ENCODE peak calls at places on chromosomes 11 and 22, in ten cellular contexts. E is dorsolateral prefrontal cortex, B is stomach, M is transverse colon, K is AG09309, H is adrenal gland, U is WTC11, O is colonic mucosa, C is AG04449, Z is cardiac muscle cell. T is an unnamed sample.
A peak's percentile ranks its signal among the peaks of the same experiment; 100 is the strongest.

GRCh38 chr11:128361451-128362020 is 225.8 kb downstream of the ETS1 start:
- DNase-seq in E (no peak), B (peak; percentile 51), M (no peak), K (peak; percentile 16), H (no peak), U (no peak), O (no peak), C (peak; percentile 34), Z (peak; percentile 13), T (no peak)

GRCh38 chr22:46012881-46013281 is 35.9 kb upstream of the WNT7B start:
- DNase-seq in E (no peak), B (no peak), M (no peak), K (no peak), H (peak; percentile 40), U (no peak), O (no peak), C (no peak), Z (no peak), T (no peak)

GRCh38 chr11:116885951-116886629 is 48.7 kb upstream of the APOA1 start:
- DNase-seq in E (no peak), B (no peak), M (no peak), K (no peak), H (no peak), U (no peak), O (no peak), C (no peak), Z (no peak), T (no peak)

GRCh38 chr11:115159122-115159665 is 345.0 kb downstream of the CADM1 start:
- DNase-seq in E (peak; percentile 29), B (no peak), M (no peak), K (no peak), H (no peak), U (no peak), O (no peak), C (no peak), Z (no peak), T (no peak)

GRCh38 chr11:65863889-65864757 is 3.9 kb downstream of the MUS81 start:
- DNase-seq in E (no peak), B (no peak), M (no peak), K (no peak), H (peak; percentile 7), U (no peak), O (no peak), C (no peak), Z (no peak), T (no peak)

GRCh38 chr22:49724030-49724892 is 103.4 kb downstream of the BRD1 start:
- DNase-seq in E (no peak), B (no peak), M (no peak), K (no peak), H (no peak), U (no peak), O (no peak), C (no peak), Z (no peak), T (no peak)

GRCh38 chr11:115496892-115497291 is 7.3 kb downstream of the CADM1 start:
- DNase-seq in E (no peak), B (no peak), M (no peak), K (no peak), H (no peak), U (no peak), O (no peak), C (no peak), Z (no peak), T (no peak)

GRCh38 chr11:117075186-117075585 is 23.0 kb downstream of the SIK3 start:
- DNase-seq in E (no peak), B (no peak), M (no peak), K (no peak), H (no peak), U (no peak), O (no peak), C (no peak), Z (no peak), T (no peak)

GRCh38 chr11:36167729-36168128 is 121.5 kb downstream of the COMMD9 start:
- DNase-seq in E (no peak), B (no peak), M (no peak), K (no peak), H (no peak), U (no peak), O (no peak), C (no peak), Z (no peak), T (no peak)

GRCh38 chr11:95301497-95301896 is 70.5 kb upstream of the SESN3 start:
- DNase-seq in E (no peak), B (peak; percentile 30), M (no peak), K (no peak), H (peak; percentile 54), U (no peak), O (no peak), C (no peak), Z (no peak), T (no peak)

GRCh38 chr22:33811208-33811607 is 109.1 kb downstream of the LARGE1 start:
- DNase-seq in E (no peak), B (no peak), M (no peak), K (no peak), H (no peak), U (no peak), O (no peak), C (no peak), Z (peak; percentile 12), T (no peak)
- TF ChIP-seq CTCF in E (no peak), B (no peak), M (no peak), K (no peak), H (no peak), U (no peak), O (no peak), C (no peak), Z (no peak), T (no peak)

GRCh38 chr11:126304457-126305072 is 705 bp downstream of the DCPS start:
- DNase-seq in E (peak; percentile 40), B (no peak), M (no peak), K (no peak), H (no peak), U (no peak), O (no peak), C (no peak), Z (no peak), T (no peak)
- TF ChIP-seq CTCF in E (no peak), B (no peak), M (no peak), K (no peak), H (no peak), U (no peak), O (no peak), C (no peak), Z (no peak), T (no peak)

DNA sequence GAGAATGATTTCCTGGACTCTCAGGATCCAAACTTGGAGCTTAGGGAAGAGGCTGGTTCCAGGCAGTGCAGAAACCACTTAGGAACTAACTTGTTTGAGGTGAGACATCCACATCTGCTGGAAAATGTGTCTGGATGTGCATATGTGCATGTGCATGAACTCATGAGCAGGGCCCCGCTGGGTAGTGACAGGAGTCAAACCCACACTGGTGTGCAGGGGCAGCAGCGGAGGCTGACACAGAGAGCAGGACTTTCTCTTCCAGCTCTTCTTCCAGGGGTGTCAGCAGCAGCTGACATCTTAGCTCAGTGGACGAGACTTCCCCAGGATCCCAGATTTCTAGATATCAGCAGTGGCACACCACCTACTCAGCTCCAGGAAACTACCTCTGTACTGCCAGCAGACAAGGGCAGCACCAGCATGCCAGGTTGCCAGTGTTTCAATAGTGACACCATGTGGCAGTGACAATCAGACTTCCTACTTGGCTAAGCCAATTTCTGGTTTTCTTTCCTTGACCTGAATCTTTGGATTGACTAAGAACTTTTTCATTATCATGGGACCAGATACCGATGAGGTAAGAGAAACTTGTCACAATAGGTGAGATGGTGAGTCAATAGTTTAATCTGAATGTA is 227.5 kb upstream of the ZC3H12C start:
- DNase-seq in E (peak; percentile 53), B (no peak), M (no peak), K (no peak), H (peak; percentile 75), U (peak; percentile 12), O (peak; percentile 21), C (no peak), Z (no peak), T (no peak)
- TF ChIP-seq CTCF in E (peak; percentile 36), B (no peak), M (no peak), K (peak; percentile 15), H (peak; percentile 36), U (no peak), O (peak; percentile 23), C (no peak), Z (no peak), T (no peak)

DNA sequence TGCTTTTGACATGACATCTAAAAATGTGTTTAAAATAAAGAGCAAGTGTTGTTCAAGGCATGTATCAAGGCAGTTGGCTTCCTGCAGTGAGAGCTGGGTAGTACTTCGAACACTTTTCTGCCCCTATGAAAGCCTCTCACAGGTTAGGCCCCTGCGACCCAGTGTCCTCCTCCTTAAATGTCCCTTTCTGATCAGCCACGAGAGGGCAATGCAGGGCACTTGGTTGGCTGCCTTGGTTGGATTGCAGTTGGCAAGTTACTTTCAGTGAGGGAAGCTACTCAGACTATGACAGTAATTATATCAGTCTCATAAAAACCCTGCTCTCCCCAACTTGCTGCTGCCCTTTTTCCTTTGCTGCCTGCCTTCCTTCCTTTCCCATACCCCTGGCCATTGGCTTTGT is 743.8 kb downstream of the NTM start:
- DNase-seq in E (no peak), B (peak; percentile 46), M (peak; percentile 18), K (no peak), H (peak; percentile 17), U (peak; percentile 72), O (no peak), C (no peak), Z (peak; percentile 72), T (no peak)
- TF ChIP-seq CTCF in E (peak; percentile 60), B (no peak), M (no peak), K (peak; percentile 41), H (peak; percentile 28), U (no peak), O (peak; percentile 28), C (peak; percentile 39), Z (peak; percentile 32), T (no peak)